ENCODE peak calls at places on chromosomes 6 and 20, in six cellular contexts. P is hippocampal formation; Y is activated CD4-positive, alpha-beta T cell treated with anti-CD3 and anti-CD28 coated beads, Interleukin-2, amount 50 U/mL, for 1 hour; M is small intestine; S is cerebellum; C is activated CD8-positive, alpha-beta memory T cell treated with anti-CD3 and anti-CD28 coated beads for 4 hours. D is an unnamed sample.
A peak's percentile ranks its signal among the peaks of the same experiment; 100 is the strongest.

GRCh38 chr6:401239-401993 is 9.9 kb downstream of the IRF4 start:
- DNase-seq in P (no peak), Y (no peak), M (no peak), S (no peak), C (no peak), D (no peak)

GRCh38 chr20:42097741-42098140 is 479.6 kb upstream of the CHD6 start:
- DNase-seq in P (no peak), Y (no peak), M (peak; percentile 29), S (no peak), C (no peak), D (no peak)

GRCh38 chr6:46549155-46549554 is 57.9 kb upstream of the RCAN2 start:
- DNase-seq in P (no peak), Y (no peak), M (peak; percentile 7), S (no peak), C (no peak), D (no peak)

GRCh38 chr6:166420351-166420750 is 37.6 kb upstream of the MPC1 start:
- DNase-seq in P (peak; percentile 49), Y (no peak), M (no peak), S (no peak), C (no peak), D (no peak)

GRCh38 chr6:34272022-34272926 is 23.5 kb upstream of the SMIM29 start:
- DNase-seq in P (no peak), Y (no peak), M (no peak), S (no peak), C (no peak), D (no peak)

GRCh38 chr6:40545954-40546353 is 41.2 kb downstream of the LRFN2 start:
- DNase-seq in P (no peak), Y (no peak), M (no peak), S (no peak), C (no peak), D (no peak)

GRCh38 chr6:169862464-169863148 is 111.2 kb downstream of the ERMARD start:
- DNase-seq in P (no peak), Y (no peak), M (no peak), S (no peak), C (no peak), D (no peak)

GRCh38 chr6:52361945-52362442 is at the start of gene PAQR8:
- DNase-seq in P (peak; percentile 81), Y (peak; percentile 76), M (peak; percentile 79), S (peak; percentile 90), C (peak; percentile 67), D (peak; percentile 92)

GRCh38 chr6:39688494-39688893 is 36.7 kb downstream of the KIF6 start:
- DNase-seq in P (no peak), Y (no peak), M (no peak), S (no peak), C (no peak), D (no peak)

GRCh38 chr6:5747379-5747778 is 259.3 kb downstream of the NRN1 start:
- DNase-seq in P (no peak), Y (no peak), M (no peak), S (peak; percentile 63), C (no peak), D (no peak)

GRCh38 chr6:116370717-116371383 is at the start of gene DSE:
- DNase-seq in P (peak; percentile 76), Y (peak; percentile 55), M (peak; percentile 37), S (peak; percentile 44), C (peak; percentile 51), D (peak; percentile 71)

GRCh38 chr6:114862809-114863208 is 520.0 kb upstream of the HS3ST5 start:
- DNase-seq in P (no peak), Y (no peak), M (no peak), S (no peak), C (no peak), D (no peak)

GRCh38 chr6:26478985-26479278 is 21.2 kb upstream of the BTN1A1 start:
- DNase-seq in P (no peak), Y (no peak), M (no peak), S (no peak), C (no peak), D (no peak)

D was measured in activated naive CD8-positive, alpha-beta T cell treated with anti-CD3 and anti-CD28 coated beads, Interleukin-2, amount 10 ng/mL, durations not matched to agents 7 days and 5 days.